ENCODE peak calls at places on chromosome 19, in four cellular contexts. One of them, this sample, is unnamed.
A peak's percentile ranks its signal among the peaks of the same experiment; 100 is the strongest.

GRCh38 chr19:50890422-50891252 is 17.4 kb downstream of the KLK2 start:
- DNase-seq in K562: no peak
- DNase-seq in GM12878: peak; percentile 46
- DNase-seq in SK-N-SH: no peak
- DNase-seq in this sample: no peak

GRCh38 chr19:12777217-12778019 is 2.1 kb upstream of the HOOK2 start:
- DNase-seq in K562: peak; percentile 82
- DNase-seq in GM12878: no peak
- DNase-seq in SK-N-SH: peak; percentile 89
- DNase-seq in this sample: peak; percentile 91

GRCh38 chr19:21468791-21469190 is 36.6 kb upstream of the ZNF429 start:
- DNase-seq in K562: no peak
- DNase-seq in GM12878: no peak
- DNase-seq in SK-N-SH: no peak
- DNase-seq in this sample: peak; percentile 61

GRCh38 chr19:5434970-5435641 is 20.1 kb upstream of the ZNRF4 start:
- DNase-seq in K562: peak; percentile 83
- DNase-seq in GM12878: no peak
- DNase-seq in SK-N-SH: no peak
- DNase-seq in this sample: no peak

GRCh38 chr19:37983153-37983552 is 76.1 kb downstream of the SIPA1L3 start:
- DNase-seq in K562: no peak
- DNase-seq in GM12878: no peak
- DNase-seq in SK-N-SH: no peak
- DNase-seq in this sample: no peak

GRCh38 chr19:28466107-28467045 is 746.6 kb downstream of the UQCRFS1 start:
- DNase-seq in K562: peak; percentile 66
- DNase-seq in GM12878: no peak
- DNase-seq in SK-N-SH: peak; percentile 57
- DNase-seq in this sample: peak; percentile 79

GRCh38 chr19:43562698-43563241 is 12.6 kb downstream of the XRCC1 start:
- DNase-seq in K562: no peak
- DNase-seq in GM12878: peak; percentile 91
- DNase-seq in SK-N-SH: no peak
- DNase-seq in this sample: no peak

GRCh38 chr19:33818426-33818825 is 21.8 kb downstream of the KCTD15 start:
- DNase-seq in K562: peak; percentile 3
- DNase-seq in GM12878: no peak
- DNase-seq in SK-N-SH: peak; percentile 22
- DNase-seq in this sample: no peak

GRCh38 chr19:17778621-17779280 is 16.2 kb upstream of the B3GNT3 start:
- DNase-seq in K562: no peak
- DNase-seq in GM12878: no peak
- DNase-seq in SK-N-SH: no peak
- DNase-seq in this sample: peak; percentile 54

GRCh38 chr19:58229255-58229639 is 533 bp downstream of the ZNF544 start:
- DNase-seq in K562: peak; percentile 55
- DNase-seq in GM12878: no peak
- DNase-seq in SK-N-SH: peak; percentile 44
- DNase-seq in this sample: peak; percentile 60

GRCh38 chr19:17671906-17672305 is 16.2 kb downstream of the UNC13A start:
- DNase-seq in K562: peak; percentile 80
- DNase-seq in GM12878: no peak
- DNase-seq in SK-N-SH: peak; percentile 73
- DNase-seq in this sample: peak; percentile 63

GRCh38 chr19:49853852-49854849 is 3.2 kb downstream of the PTOV1 start:
- DNase-seq in K562: no peak
- DNase-seq in GM12878: no peak
- DNase-seq in SK-N-SH: no peak
- DNase-seq in this sample: no peak

GRCh38 chr19:17021793-17022590 is 4.6 kb downstream of the CPAMD8 start:
- DNase-seq in K562: no peak
- DNase-seq in GM12878: no peak
- DNase-seq in SK-N-SH: no peak
- DNase-seq in this sample: no peak

GRCh38 chr19:10006335-10006708 is 4.0 kb downstream of the COL5A3 start:
- DNase-seq in K562: no peak
- DNase-seq in GM12878: no peak
- DNase-seq in SK-N-SH: no peak
- DNase-seq in this sample: no peak

GRCh38 chr19:46625731-46626130 is 842 bp upstream of the PTGIR start:
- DNase-seq in K562: no peak
- DNase-seq in GM12878: no peak
- DNase-seq in SK-N-SH: no peak
- DNase-seq in this sample: no peak

GRCh38 chr19:29384676-29385075 is 141.1 kb upstream of the VSTM2B start:
- DNase-seq in K562: no peak
- DNase-seq in GM12878: no peak
- DNase-seq in SK-N-SH: no peak
- DNase-seq in this sample: peak; percentile 25

GRCh38 chr19:14577885-14578427 is 4.9 kb upstream of the CLEC17A start:
- DNase-seq in K562: peak; percentile 21
- DNase-seq in GM12878: peak; percentile 53
- DNase-seq in SK-N-SH: peak; percentile 15
- DNase-seq in this sample: no peak

GRCh38 chr19:16136185-16137067 is 7.1 kb upstream of the HSH2D start:
- DNase-seq in K562: no peak
- DNase-seq in GM12878: no peak
- DNase-seq in SK-N-SH: no peak
- DNase-seq in this sample: no peak

GRCh38 chr19:18157465-18158063 is 4.6 kb downstream of the PIK3R2 start:
- DNase-seq in K562: no peak
- DNase-seq in GM12878: no peak
- DNase-seq in SK-N-SH: peak; percentile 87
- DNase-seq in this sample: peak; percentile 59

GRCh38 chr19:28500319-28500718 is 712.6 kb downstream of the UQCRFS1 start:
- DNase-seq in K562: no peak
- DNase-seq in GM12878: no peak
- DNase-seq in SK-N-SH: no peak
- DNase-seq in this sample: no peak

GRCh38 chr19:21084343-21084742 is 2.3 kb downstream of the ZNF714 start:
- DNase-seq in K562: no peak
- DNase-seq in GM12878: peak; percentile 12
- DNase-seq in SK-N-SH: no peak
- DNase-seq in this sample: no peak

GRCh38 chr19:58516246-58516836 is 3.3 kb downstream of the ZBTB45 start:
- DNase-seq in K562: no peak
- DNase-seq in GM12878: no peak
- DNase-seq in SK-N-SH: no peak
- DNase-seq in this sample: no peak

GRCh38 chr19:17225051-17225450 is 975 bp upstream of the OCEL1 start:
- DNase-seq in K562: no peak
- DNase-seq in GM12878: no peak
- DNase-seq in SK-N-SH: no peak
- DNase-seq in this sample: no peak

GRCh38 chr19:29672933-29673336 is 7.7 kb downstream of the PLEKHF1 start:
- DNase-seq in K562: no peak
- DNase-seq in GM12878: peak; percentile 69
- DNase-seq in SK-N-SH: no peak
- DNase-seq in this sample: no peak

GRCh38 chr19:17860331-17860992 is 752 bp downstream of the RPL18A start:
- DNase-seq in K562: no peak
- DNase-seq in GM12878: no peak
- DNase-seq in SK-N-SH: no peak
- DNase-seq in this sample: no peak

GRCh38 chr19:51948979-51949378 is 21.7 kb downstream of the ZNF613 start:
- DNase-seq in K562: peak; percentile 12
- DNase-seq in GM12878: no peak
- DNase-seq in SK-N-SH: peak; percentile 70
- DNase-seq in this sample: peak; percentile 15

GRCh38 chr19:10000171-10000826 is 10.0 kb downstream of the COL5A3 start:
- DNase-seq in K562: peak; percentile 85
- DNase-seq in GM12878: no peak
- DNase-seq in SK-N-SH: peak; percentile 89
- DNase-seq in this sample: peak; percentile 84

GRCh38 chr19:44212865-44213346 is 574 bp downstream of the ZNF227 start:
- DNase-seq in K562: peak; percentile 21
- DNase-seq in GM12878: no peak
- DNase-seq in SK-N-SH: peak; percentile 40
- DNase-seq in this sample: no peak

GRCh38 chr19:38115264-38115802 is 108.7 kb downstream of the DPF1 start:
- DNase-seq in K562: no peak
- DNase-seq in GM12878: no peak
- DNase-seq in SK-N-SH: no peak
- DNase-seq in this sample: no peak

GRCh38 chr19:4589579-4590410 is 30.3 kb upstream of the SEMA6B start:
- DNase-seq in K562: peak; percentile 75
- DNase-seq in GM12878: no peak
- DNase-seq in SK-N-SH: peak; percentile 74
- DNase-seq in this sample: no peak

GRCh38 chr19:4554717-4555116 is 4.8 kb downstream of the SEMA6B start:
- DNase-seq in K562: no peak
- DNase-seq in GM12878: no peak
- DNase-seq in SK-N-SH: no peak
- DNase-seq in this sample: no peak

GRCh38 chr19:51020988-51021651 is 1.6 kb upstream of the KLK10 start:
- DNase-seq in K562: peak; percentile 48
- DNase-seq in GM12878: no peak
- DNase-seq in SK-N-SH: peak; percentile 54
- DNase-seq in this sample: no peak

GRCh38 chr19:47644743-47645499 is 36.0 kb downstream of the BICRA start:
- DNase-seq in K562: no peak
- DNase-seq in GM12878: no peak
- DNase-seq in SK-N-SH: no peak
- DNase-seq in this sample: no peak
- TF ChIP-seq USF1 in K562: no peak
- TF ChIP-seq USF1 in GM12878: no peak
- TF ChIP-seq USF1 in SK-N-SH: no peak
- TF ChIP-seq USF1 in this sample: no peak

DNA sequence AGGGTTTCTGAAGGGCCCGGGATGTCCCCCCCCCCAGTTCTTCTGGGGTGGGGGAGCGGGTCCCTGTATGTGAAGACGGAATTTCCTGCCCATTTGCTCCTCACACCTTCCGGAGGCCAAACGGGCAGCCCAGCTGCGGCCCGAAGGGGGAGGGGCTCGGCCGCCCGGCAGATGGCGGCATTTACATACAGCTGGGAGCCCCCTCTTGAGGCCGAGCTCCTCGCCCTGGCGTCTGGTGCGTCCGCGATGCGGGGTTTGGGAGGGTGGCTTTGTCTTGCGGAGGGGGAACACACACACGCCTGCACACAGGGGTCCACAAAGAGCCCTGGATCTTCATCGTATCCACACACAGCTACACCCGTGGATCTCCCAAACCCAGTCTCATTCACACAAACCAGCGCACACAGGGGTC is 891 bp upstream of the DLL3 start:
- DNase-seq in K562: peak; percentile 78
- DNase-seq in GM12878: no peak
- DNase-seq in SK-N-SH: peak; percentile 88
- DNase-seq in this sample: peak; percentile 88
- TF ChIP-seq USF1 in K562: no peak
- TF ChIP-seq USF1 in GM12878: no peak
- TF ChIP-seq USF1 in SK-N-SH: no peak
- TF ChIP-seq USF1 in this sample: no peak

GRCh38 chr19:48854103-48854502 is 14.3 kb downstream of the PLEKHA4 start:
- DNase-seq in K562: peak; percentile 61
- DNase-seq in GM12878: no peak
- DNase-seq in SK-N-SH: no peak
- DNase-seq in this sample: no peak
- TF ChIP-seq USF1 in K562: no peak
- TF ChIP-seq USF1 in GM12878: no peak
- TF ChIP-seq USF1 in SK-N-SH: no peak
- TF ChIP-seq USF1 in this sample: no peak

GRCh38 chr19:2233601-2234280 is 2.4 kb downstream of the PLEKHJ1 start:
- DNase-seq in K562: no peak
- DNase-seq in GM12878: no peak
- DNase-seq in SK-N-SH: no peak
- DNase-seq in this sample: no peak

GRCh38 chr19:2232286-2233151 is 3.6 kb downstream of the PLEKHJ1 start:
- DNase-seq in K562: no peak
- DNase-seq in GM12878: no peak
- DNase-seq in SK-N-SH: no peak
- DNase-seq in this sample: no peak

GRCh38 chr19:2230029-2230531 is 6.0 kb downstream of the PLEKHJ1 start:
- DNase-seq in K562: no peak
- DNase-seq in GM12878: no peak
- DNase-seq in SK-N-SH: no peak
- DNase-seq in this sample: no peak

GRCh38 chr19:2230807-2231533 is 5.2 kb downstream of the PLEKHJ1 start:
- DNase-seq in K562: no peak
- DNase-seq in GM12878: no peak
- DNase-seq in SK-N-SH: no peak
- DNase-seq in this sample: no peak

DNA sequence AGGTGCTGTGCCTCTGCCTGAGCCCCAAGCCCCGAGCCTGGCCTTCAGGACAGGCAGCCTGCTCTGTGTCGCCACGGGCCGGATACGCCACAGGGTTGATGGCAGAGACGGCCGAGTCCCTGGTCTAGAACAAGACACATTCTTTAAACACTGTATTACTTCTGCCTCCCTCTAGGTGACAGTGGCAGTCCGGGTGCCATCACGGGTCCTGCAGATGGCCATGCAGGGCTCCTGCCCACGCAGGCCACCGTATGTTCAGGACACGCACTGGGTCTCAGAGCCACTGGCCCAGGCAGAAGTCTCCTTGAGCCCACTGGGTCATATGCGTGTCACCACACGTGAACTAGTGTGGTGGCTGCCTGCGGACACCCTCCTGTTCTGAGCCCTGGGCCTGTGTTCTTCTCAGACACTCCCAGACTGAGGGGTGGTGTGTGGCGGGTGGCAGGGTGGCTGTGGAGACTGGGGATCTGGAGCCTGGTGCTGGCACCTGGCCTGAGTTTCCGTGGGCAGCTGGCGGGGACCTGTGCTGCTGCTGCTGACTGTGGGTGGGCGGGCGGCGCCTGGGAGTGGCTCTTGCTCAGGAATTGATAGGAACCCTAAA is 4.4 kb downstream of the PLEKHJ1 start:
- DNase-seq in K562: no peak
- DNase-seq in GM12878: no peak
- DNase-seq in SK-N-SH: peak; percentile 75
- DNase-seq in this sample: no peak
- TF ChIP-seq USF1 in K562: no peak
- TF ChIP-seq USF1 in GM12878: no peak
- TF ChIP-seq USF1 in SK-N-SH: no peak
- TF ChIP-seq USF1 in this sample: no peak

DNA sequence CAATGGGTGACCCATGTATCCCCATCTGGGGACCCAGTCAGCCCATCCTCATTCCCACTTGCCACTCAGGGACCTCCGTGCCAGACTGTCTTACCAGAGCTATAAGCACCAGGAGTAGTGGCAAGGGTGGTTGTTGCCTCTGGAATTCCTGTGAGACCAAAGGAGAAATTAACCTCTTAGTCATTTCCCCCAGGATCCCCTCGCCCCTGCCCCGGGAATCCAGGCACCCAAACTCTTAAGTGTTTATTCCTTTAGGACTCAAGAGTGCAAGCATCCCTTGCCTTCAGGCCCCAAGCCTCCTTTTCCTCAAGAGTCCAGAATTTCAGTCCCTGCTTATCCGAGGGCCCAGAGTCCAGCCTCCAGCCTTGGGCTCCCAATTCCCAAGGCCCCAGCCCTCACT is 9.2 kb downstream of the NTN5 start:
- DNase-seq in K562: no peak
- DNase-seq in GM12878: no peak
- DNase-seq in SK-N-SH: no peak
- DNase-seq in this sample: no peak
- TF ChIP-seq USF1 in K562: no peak
- TF ChIP-seq USF1 in GM12878: no peak
- TF ChIP-seq USF1 in SK-N-SH: no peak
- TF ChIP-seq USF1 in this sample: no peak

This sample was measured in WTC11.